ENCODE peak calls at places on chromosome 19, in seven cellular contexts. T is heart right ventricle, Y is left ventricle myocardium inferior, H is RWPE1, A is mammary epithelial cell, M is lung, N is ovary. L is an unnamed sample.

GRCh38 chr19:31286491-31286890 is 62.7 kb downstream of the TSHZ3 start:
- DNase-seq in M (no peak), A (no peak), Y (no peak), T (no peak), H (no peak), N (no peak), L (no peak)

GRCh38 chr19:7242601-7243258 is 51.5 kb downstream of the INSR start:
- DNase-seq in T (peak; percentile 32), A (peak; percentile 76), Y (no peak), N (peak; percentile 36), M (no peak), H (no peak), L (no peak)

GRCh38 chr19:58544591-58545285 is 874 bp downstream of the TRIM28 start:
- DNase-seq in H (peak; percentile 77), T (no peak), Y (no peak), A (no peak), N (no peak), M (no peak), L (peak; percentile 76)

GRCh38 chr19:38134538-38135149 is 89.4 kb downstream of the DPF1 start:
- DNase-seq in H (no peak), A (peak; percentile 39), M (no peak), T (peak; percentile 15), N (no peak), Y (no peak), L (peak; percentile 53)

GRCh38 chr19:41785653-41786052 is 10.7 kb upstream of the CEACAM3 start:
- DNase-seq in M (peak; percentile 79), H (peak; percentile 85), A (peak; percentile 44), Y (no peak), N (no peak), T (peak; percentile 29), L (peak; percentile 80)

GRCh38 chr19:42272535-42272897 is 3.5 kb downstream of the CIC start:
- DNase-seq in T (no peak), H (no peak), Y (no peak), A (no peak), M (no peak), N (no peak), L (no peak)

GRCh38 chr19:15144046-15144646 is 36.9 kb downstream of the SYDE1 start:
- DNase-seq in A (peak; percentile 77), H (no peak), T (no peak), N (no peak), M (no peak), Y (no peak), L (no peak)

GRCh38 chr19:12801466-12802266 is at the start of the genes PRDX2 and THSD8:
- DNase-seq in A (peak; percentile 69), H (peak; percentile 79), N (peak; percentile 92), Y (peak; percentile 79), T (peak; percentile 76), M (peak; percentile 79), L (peak; percentile 86)

GRCh38 chr19:46755077-46755852 is 9.0 kb upstream of the STRN4 start:
- DNase-seq in M (no peak), T (no peak), N (no peak), H (no peak), Y (no peak), A (no peak), L (no peak)

GRCh38 chr19:38679839-38680238 is 32.4 kb downstream of the ACTN4 start:
- DNase-seq in H (no peak), M (no peak), Y (no peak), T (no peak), A (peak; percentile 70), N (no peak), L (no peak)

GRCh38 chr19:38047641-38048040 is 140.6 kb downstream of the SIPA1L3 start:
- DNase-seq in H (no peak), Y (no peak), T (no peak), A (no peak), N (no peak), M (no peak), L (no peak)

GRCh38 chr19:58364127-58364526 is 1.6 kb upstream of the ZNF497 start:
- DNase-seq in H (no peak), N (no peak), T (no peak), M (no peak), A (no peak), Y (no peak), L (no peak)

GRCh38 chr19:11288349-11288748 is 7.6 kb upstream of the TSPAN16 start:
- DNase-seq in H (peak; percentile 39), N (no peak), M (no peak), A (no peak), Y (no peak), T (no peak), L (peak; percentile 42)

GRCh38 chr19:52635786-52636570 is 2.2 kb downstream of the ZNF83 start:
- DNase-seq in H (no peak), T (no peak), N (no peak), M (no peak), A (no peak), Y (no peak), L (no peak)

GRCh38 chr19:33064778-33065550 is at the start of gene RHPN2:
- DNase-seq in T (peak; percentile 33), A (peak; percentile 63), H (peak; percentile 74), Y (peak; percentile 69), N (peak; percentile 66), M (peak; percentile 58), L (peak; percentile 82)

DNA sequence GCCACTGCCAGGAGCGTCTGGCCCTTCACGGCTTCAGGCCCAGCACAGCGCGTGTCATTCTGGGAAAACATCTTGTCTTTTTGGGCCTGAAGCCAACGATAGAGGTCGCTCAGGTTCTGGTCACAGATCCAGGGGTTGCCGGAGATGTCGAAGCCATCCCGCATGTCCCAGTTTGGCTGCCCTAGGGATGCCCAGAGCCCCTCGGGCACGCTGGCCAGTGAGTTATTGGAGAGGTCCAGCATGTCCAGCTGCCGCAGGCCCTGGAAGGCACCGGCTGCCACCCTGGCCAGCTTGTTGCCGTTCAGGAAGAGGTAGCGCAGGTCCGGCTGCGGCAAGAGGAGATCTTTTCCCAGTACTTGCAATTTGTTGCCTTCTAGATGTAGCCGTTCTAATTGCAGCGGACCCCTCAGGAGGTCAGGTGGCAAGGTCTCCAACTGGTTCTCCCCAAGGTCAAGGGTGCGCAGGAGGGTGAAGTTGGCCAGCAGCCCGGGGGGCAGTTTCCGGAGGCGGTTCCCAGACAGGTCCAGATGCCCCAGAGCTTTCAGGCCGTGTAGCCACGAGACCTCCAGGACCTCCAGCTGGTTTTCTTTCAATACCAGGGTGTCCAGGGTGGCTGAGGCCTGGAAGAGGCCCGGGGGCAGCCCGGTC is 1.8 kb downstream of the LRG1 start:
- DNase-seq in Y (no peak), N (peak; percentile 55), A (no peak), T (no peak), M (no peak), H (no peak), L (no peak)
- TF ChIP-seq CTCF in Y (no peak), N (no peak), A (no peak), T (no peak), M (no peak), H (no peak), L (no peak)

DNA sequence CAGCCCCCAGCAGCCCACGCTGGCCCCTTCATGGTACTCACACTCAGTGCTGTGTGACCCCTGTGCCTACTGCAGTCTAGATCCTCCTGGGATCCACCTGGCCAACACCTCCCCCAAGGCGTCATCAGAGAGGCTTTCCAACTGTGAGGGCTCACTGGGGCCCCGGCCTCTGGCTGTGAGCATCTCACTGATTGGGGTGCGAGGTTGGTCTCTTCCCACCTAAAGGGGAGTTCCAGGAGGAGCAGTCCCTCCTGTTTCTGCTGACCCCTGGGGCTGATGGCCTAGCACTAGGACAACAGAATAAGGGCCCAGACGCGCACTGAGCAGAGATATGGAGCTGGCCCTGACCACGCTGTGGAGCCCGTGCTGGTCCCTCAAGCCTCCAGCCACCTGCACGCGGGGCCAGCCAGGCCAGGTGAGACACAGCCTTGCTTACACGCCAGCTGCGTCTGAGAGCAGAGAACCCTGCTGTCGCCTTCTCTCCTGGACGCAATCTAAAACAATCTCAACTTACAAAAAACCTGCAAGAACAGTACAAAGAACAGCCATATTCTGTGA is 32.2 kb downstream of the ELL start:
- DNase-seq in Y (no peak), A (no peak), N (no peak), T (no peak), H (no peak), M (no peak), L (no peak)
- H3K27ac ChIP-seq in Y (peak overlapping the region; percentile 57), A (no peak overlapping the region), N (no peak overlapping the region), T (no peak overlapping the region), H (peak overlapping the region; percentile 88), M (no peak overlapping the region), L (peak overlapping the region; percentile 56)

GRCh38 chr19:29873801-29874575 is 62.2 kb downstream of the CCNE1 start:
- DNase-seq in Y (no peak), H (no peak), M (no peak), A (no peak), N (no peak), T (no peak), L (no peak)
- TF ChIP-seq CTCF in Y (peak; percentile 42), H (peak; percentile 66), M (no peak), A (no peak), N (no peak), T (no peak), L (peak; percentile 8)

GRCh38 chr19:21571316-21571715 is 65.9 kb downstream of the ZNF429 start:
- DNase-seq in T (no peak), H (no peak), A (no peak), Y (no peak), M (no peak), N (no peak), L (no peak)
- H3K27ac ChIP-seq in T (no peak overlapping the region), H (no peak overlapping the region), A (no peak overlapping the region), Y (no peak overlapping the region), M (no peak overlapping the region), N (no peak overlapping the region), L (no peak overlapping the region)

GRCh38 chr19:1410136-1410786 is 2.9 kb downstream of the DAZAP1 start:
- DNase-seq in N (no peak), Y (no peak), H (no peak), M (no peak), T (no peak), A (no peak), L (no peak)
- TF ChIP-seq CTCF in N (no peak), Y (no peak), H (no peak), M (no peak), T (no peak), A (no peak), L (no peak)

GRCh38 chr19:44640518-44640917 is 3.2 kb upstream of the PVR start:
- DNase-seq in A (peak; percentile 65), N (no peak), H (no peak), T (no peak), Y (no peak), M (no peak), L (no peak)
- H3K27ac ChIP-seq in A (no peak overlapping the region), N (no peak overlapping the region), H (no peak overlapping the region), T (no peak overlapping the region), Y (no peak overlapping the region), M (no peak overlapping the region), L (no peak overlapping the region)

GRCh38 chr19:16444273-16444597 is 27.5 kb downstream of the EPS15L1 start:
- DNase-seq in A (no peak), T (no peak), M (no peak), N (no peak), Y (no peak), H (no peak), L (no peak)

GRCh38 chr19:16446108-16447014 is 25.4 kb downstream of the EPS15L1 start:
- DNase-seq in Y (no peak), A (no peak), T (no peak), N (no peak), H (no peak), M (no peak), L (no peak)

GRCh38 chr19:16442386-16443276 is 29.1 kb downstream of the EPS15L1 start:
- DNase-seq in M (no peak), H (no peak), N (no peak), T (peak; percentile 38), Y (peak; percentile 61), A (no peak), L (no peak)

GRCh38 chr19:16447015-16447384 is 24.8 kb downstream of the EPS15L1 start:
- DNase-seq in T (peak; percentile 82), M (peak; percentile 71), A (peak; percentile 70), Y (peak; percentile 82), N (peak; percentile 76), H (peak; percentile 64), L (peak; percentile 96)

GRCh38 chr19:16445238-16446107 is 26.3 kb downstream of the EPS15L1 start:
- DNase-seq in H (no peak), M (no peak), T (no peak), Y (no peak), A (peak; percentile 63), N (no peak), L (no peak)
- TF ChIP-seq CTCF in H (no peak), M (no peak), T (no peak), Y (no peak), A (no peak), N (no peak), L (no peak)